ENCODE peak calls at places on chromosomes 16 and 17, in five cellular contexts. L is gastrocnemius medialis; B is esophagus squamous epithelium; S is CD8-positive, alpha-beta T cell; P is IMR-90. D is an unnamed sample. For H3K4me1, the result is how much of the 10 kb centered on the place peaks cover.

GRCh38 chr17:74585711-74586110 is 6.4 kb downstream of the CD300LD start:
- DNase-seq in P (no peak), B (no peak), S (no peak), L (no peak), D (no peak)

GRCh38 chr17:2337811-2338657 is 733 bp downstream of the SGSM2 start:
- DNase-seq in P (peak), S (peak), L (peak), B (no peak), D (no peak)

GRCh38 chr17:48030531-48030930 is 7.1 kb downstream of the COPZ2 start:
- DNase-seq in B (no peak), L (no peak), S (no peak), P (no peak), D (no peak)

GRCh38 chr16:55641430-55642056 is 14.2 kb upstream of the SLC6A2 start:
- DNase-seq in L (no peak), P (peak), B (no peak), S (no peak), D (no peak)

GRCh38 chr16:4869147-4869790 is 22.0 kb downstream of the UBN1 start:
- DNase-seq in P (no peak), S (no peak), B (no peak), L (no peak), D (no peak)

GRCh38 chr16:48501516-48502377 is 108.2 kb downstream of the N4BP1 start:
- DNase-seq in P (no peak), L (no peak), S (no peak), B (no peak), D (no peak)

GRCh38 chr16:31143036-31143888 is 6.6 kb downstream of the PRSS36 start:
- DNase-seq in P (no peak), S (no peak), B (no peak), L (no peak), D (no peak)

GRCh38 chr16:22400899-22401298 is 26.5 kb upstream of the CDR2 start:
- DNase-seq in L (no peak), P (no peak), S (no peak), B (no peak), D (no peak)

GRCh38 chr17:68675723-68676122 is 74.6 kb upstream of the FAM20A start:
- DNase-seq in B (no peak), L (no peak), S (no peak), P (no peak), D (no peak)

GRCh38 chr16:47644166-47644565 is 183.0 kb downstream of the PHKB start:
- DNase-seq in B (no peak), P (peak), L (no peak), S (no peak), D (no peak)

GRCh38 chr16:5060073-5060641 is 5.6 kb downstream of the C16orf89 start:
- DNase-seq in S (no peak), B (no peak), L (no peak), P (no peak), D (no peak)

GRCh38 chr17:5203908-5204294 is 12.2 kb upstream of the ZNF594 start:
- DNase-seq in L (no peak), B (no peak), S (no peak), P (peak), D (no peak)

GRCh38 chr17:73983623-73984410 is 219.7 kb upstream of the RPL38 start:
- DNase-seq in B (no peak), P (no peak), L (no peak), S (no peak), D (no peak)

GRCh38 chr17:32777436-32777835 is 99.5 kb downstream of the MYO1D start:
- DNase-seq in B (no peak), L (no peak), S (no peak), P (peak), D (no peak)

GRCh38 chr16:2486645-2487516 is 12.0 kb downstream of the TBC1D24 start:
- DNase-seq in S (peak), L (peak), P (peak), B (no peak), D (no peak)

GRCh38 chr16:391885-392335 is 5.1 kb upstream of the NME4 start:
- DNase-seq in L (no peak), B (no peak), P (peak), S (peak), D (no peak)

GRCh38 chr17:83204230-83204725 is 124.9 kb downstream of the METRNL start:
- DNase-seq in L (no peak), S (no peak), P (no peak), B (no peak), D (no peak)

GRCh38 chr16:88759245-88759975 is 25.6 kb downstream of the PIEZO1 start:
- DNase-seq in S (peak), P (peak), L (no peak), B (no peak), D (no peak)

GRCh38 chr17:34369196-34369500 is 6.1 kb upstream of the CCL1 start:
- DNase-seq in L (no peak), S (no peak), P (no peak), B (no peak), D (no peak)

GRCh38 chr16:24836836-24837235 is 8.9 kb upstream of the SLC5A11 start:
- DNase-seq in B (no peak), S (no peak), L (no peak), P (no peak), D (no peak)

GRCh38 chr17:61574542-61575351 is 16.3 kb downstream of the NACA2 start:
- DNase-seq in L (no peak), P (peak), S (no peak), B (no peak), D (no peak)

GRCh38 chr17:46044286-46044928 is 45.4 kb downstream of the STH start:
- DNase-seq in P (peak), L (peak), S (peak), B (no peak), D (peak)

GRCh38 chr17:27296427-27296979 is 2.6 kb downstream of the WSB1 start:
- DNase-seq in P (peak), L (no peak), S (no peak), B (no peak), D (no peak)

GRCh38 chr16:56708418-56708817 is 21.5 kb upstream of the NUP93 start:
- DNase-seq in P (no peak), L (no peak), B (no peak), S (peak), D (no peak)

GRCh38 chr16:50547340-50547865 is 793 bp upstream of the NKD1 start:
- DNase-seq in P (no peak), S (peak), B (no peak), L (no peak), D (no peak)

GRCh38 chr17:44981221-44981968 is 13.3 kb upstream of the C1QL1 start:
- DNase-seq in L (no peak), P (peak), S (no peak), B (no peak), D (no peak)

GRCh38 chr16:50675686-50676610 is 5.2 kb downstream of the SNX20 start:
- DNase-seq in L (no peak), P (no peak), S (no peak), B (no peak), D (no peak)

GRCh38 chr16:85240982-85241924 is 129.0 kb upstream of the CIBAR2 start:
- DNase-seq in B (no peak), L (no peak), S (no peak), P (no peak), D (no peak)

GRCh38 chr16:51753382-51753781 is 602.3 kb upstream of the SALL1 start:
- DNase-seq in L (no peak), P (no peak), S (no peak), B (no peak), D (no peak)

GRCh38 chr16:21167929-21168602 is 9.6 kb downstream of the LDAF1 start:
- DNase-seq in S (no peak), L (no peak), P (no peak), B (no peak), D (no peak)

GRCh38 chr17:351436-351713 is 1.2 kb downstream of the RPH3AL start:
- DNase-seq in L (no peak), B (no peak), S (no peak), P (no peak), D (no peak)

GRCh38 chr16:50602531-50603205 is 54.5 kb downstream of the NKD1 start:
- DNase-seq in S (peak), P (no peak), B (no peak), L (no peak), D (no peak)

GRCh38 chr16:19001788-19002187 is 18.1 kb downstream of the TMC7 start:
- DNase-seq in L (no peak), S (no peak), B (no peak), P (peak), D (no peak)

GRCh38 chr17:57991537-57991936 is 3.5 kb upstream of the VEZF1 start:
- DNase-seq in L (no peak), P (no peak), B (no peak), S (no peak), D (no peak)

GRCh38 chr16:70428178-70428998 is 10.5 kb downstream of the ST3GAL2 start:
- DNase-seq in L (peak), B (peak), P (peak), S (no peak), D (peak)

GRCh38 chr16:50603206-50604064 is 55.2 kb downstream of the NKD1 start:
- DNase-seq in B (no peak), S (peak), L (no peak), P (no peak), D (no peak)

GRCh38 chr17:20271016-20271610 is 196.2 kb downstream of the LGALS9B start:
- DNase-seq in L (no peak), P (peak), S (no peak), B (no peak), D (no peak)
- H3K27ac ChIP-seq in L (no peak), P (no peak), S (no peak), B (no peak), D (no peak)

GRCh38 chr16:8867483-8868271 is 1.1 kb downstream of the CARHSP1 start:
- DNase-seq in B (no peak), L (no peak), S (peak), P (no peak), D (no peak)

GRCh38 chr16:8864480-8864879 is 4.3 kb downstream of the CARHSP1 start:
- DNase-seq in B (no peak), S (no peak), L (no peak), P (no peak), D (no peak)

GRCh38 chr16:8865145-8865882 is 3.5 kb downstream of the CARHSP1 start:
- DNase-seq in L (no peak), P (no peak), B (no peak), S (no peak), D (no peak)

GRCh38 chr16:8866884-8867482 is 1.8 kb downstream of the CARHSP1 start:
- DNase-seq in S (no peak), B (no peak), P (no peak), L (no peak), D (no peak)

GRCh38 chr16:8866118-8866883 is 2.5 kb downstream of the CARHSP1 start:
- DNase-seq in P (no peak), B (no peak), S (no peak), L (no peak), D (no peak)
- TF ChIP-seq CTCF in P (no peak), B (no peak), S (no peak), L (no peak), D (no peak)

GRCh38 chr16:86550281-86550680 is 4.8 kb downstream of the MTHFSD start:
- DNase-seq in L (peak), S (no peak), B (no peak), P (no peak), D (no peak)
- H3K4me1 ChIP-seq in L (under half), S (under half), B (under half), P (under half), D (under half)

GRCh38 chr17:80822700-80823410 is 168.8 kb upstream of the CHMP6 start:
- DNase-seq in P (no peak), L (no peak), B (no peak), S (no peak), D (no peak)
- H3K27ac ChIP-seq in P (no peak), L (no peak), B (no peak), S (no peak), D (no peak)

DNA sequence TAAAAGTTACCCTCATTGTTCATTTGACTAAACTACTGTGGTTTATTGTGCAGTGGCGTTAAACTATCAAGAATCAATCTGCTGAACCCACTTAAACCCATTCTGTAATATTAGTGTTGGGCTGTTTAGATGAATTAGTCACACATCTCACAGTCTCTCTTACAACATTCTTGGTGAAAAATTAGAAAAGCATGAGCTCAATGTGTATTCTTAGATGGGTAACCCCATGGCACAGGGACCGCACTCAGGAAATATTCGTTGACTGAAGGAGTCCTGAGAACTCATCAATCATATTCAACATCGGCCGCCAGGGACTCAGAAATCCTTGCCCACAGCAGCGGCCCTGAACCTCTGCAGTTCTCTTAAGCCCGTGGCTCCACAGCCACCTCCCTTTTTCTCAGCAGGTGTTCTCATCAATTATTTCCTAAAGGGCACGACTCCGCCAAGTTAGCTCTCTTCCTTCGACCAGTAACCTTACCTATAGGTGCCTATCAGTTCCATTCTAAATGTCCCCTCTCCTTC is 155.6 kb downstream of the STX8 start:
- DNase-seq in P (peak), L (no peak), S (no peak), B (no peak), D (no peak)
- TF ChIP-seq CTCF in P (no peak), L (no peak), S (no peak), B (no peak), D (no peak)

GRCh38 chr17:19247423-19247822 is 10.3 kb downstream of the EPN2 start:
- DNase-seq in L (no peak), B (no peak), S (no peak), P (no peak), D (no peak)
- H3K4me1 ChIP-seq in L (under half), B (under half), S (under half), P (under half), D (under half)

GRCh38 chr16:1420540-1421205 is at the start of gene UQCC4:
- DNase-seq in P (peak), B (peak), L (peak), S (peak), D (peak)

GRCh38 chr16:1422076-1422475 is 1.5 kb upstream of the UQCC4 start:
- DNase-seq in B (no peak), P (no peak), L (no peak), S (no peak), D (no peak)

GRCh38 chr16:1424028-1424427 is 3.5 kb upstream of the UQCC4 start:
- DNase-seq in L (no peak), B (no peak), S (no peak), P (no peak), D (no peak)

GRCh38 chr16:1416521-1416941 is 2.0 kb upstream of the UNKL start:
- DNase-seq in P (no peak), S (no peak), B (no peak), L (no peak), D (no peak)

DNA sequence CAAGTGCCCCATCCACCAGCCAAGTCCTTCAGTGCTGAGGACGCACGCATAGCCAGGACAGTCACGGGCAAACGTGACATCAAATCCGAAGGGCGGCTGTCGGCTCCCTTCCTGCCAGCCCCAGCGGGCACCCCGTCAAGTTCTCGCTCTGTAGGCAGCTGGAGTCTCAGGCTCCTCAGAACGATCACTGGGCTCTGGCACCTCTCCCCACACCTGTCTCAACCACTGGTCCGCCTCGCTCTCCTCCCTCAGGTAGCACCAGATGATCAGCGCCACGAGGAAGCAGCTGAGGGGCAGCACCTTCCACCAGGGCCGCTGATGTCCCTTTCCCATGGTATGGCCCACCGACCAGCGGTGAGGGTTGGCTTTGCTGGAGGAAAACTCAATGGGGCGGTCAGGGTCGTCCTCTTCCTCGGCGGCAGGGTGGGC is 422 bp downstream of the UQCC4 start:
- DNase-seq in L (no peak), P (no peak), B (no peak), S (no peak), D (no peak)
- H3K27ac ChIP-seq in L (peak), P (peak), B (peak), S (peak), D (peak)

DNA sequence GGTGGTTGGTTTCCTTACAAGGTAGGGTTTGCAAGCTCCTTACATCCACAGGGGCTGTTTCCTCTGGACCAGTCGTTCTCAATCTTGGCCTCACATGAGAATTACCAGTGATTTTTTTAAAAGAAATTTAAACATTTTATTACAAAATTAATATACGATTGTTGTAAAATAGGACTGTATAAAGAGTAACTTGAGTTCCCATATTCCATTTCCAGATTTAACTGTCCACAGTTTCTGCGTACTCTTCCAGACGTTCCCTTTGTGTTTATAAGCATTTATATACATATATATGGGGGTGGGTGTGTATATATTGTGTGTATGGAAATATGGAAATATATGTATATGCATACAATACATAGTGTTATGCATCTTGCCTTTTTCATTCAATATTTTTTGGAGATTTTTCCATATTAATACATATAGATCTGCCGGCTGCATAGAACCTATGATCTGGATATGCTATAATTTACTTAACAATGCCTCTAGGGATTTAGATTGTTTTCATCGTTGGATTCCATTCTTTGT is 31.5 kb downstream of the HLF start:
- DNase-seq in P (no peak), S (no peak), L (no peak), B (no peak), D (no peak)
- TF ChIP-seq CTCF in P (no peak), S (no peak), L (no peak), B (no peak), D (peak)

GRCh38 chr16:28987170-28987853 is 2.5 kb downstream of the LAT start:
- DNase-seq in P (no peak), L (no peak), B (no peak), S (no peak), D (no peak)
- H3K4me1 ChIP-seq in P (under half), L (under half), B (under half), S (half or more), D (under half)

DNA sequence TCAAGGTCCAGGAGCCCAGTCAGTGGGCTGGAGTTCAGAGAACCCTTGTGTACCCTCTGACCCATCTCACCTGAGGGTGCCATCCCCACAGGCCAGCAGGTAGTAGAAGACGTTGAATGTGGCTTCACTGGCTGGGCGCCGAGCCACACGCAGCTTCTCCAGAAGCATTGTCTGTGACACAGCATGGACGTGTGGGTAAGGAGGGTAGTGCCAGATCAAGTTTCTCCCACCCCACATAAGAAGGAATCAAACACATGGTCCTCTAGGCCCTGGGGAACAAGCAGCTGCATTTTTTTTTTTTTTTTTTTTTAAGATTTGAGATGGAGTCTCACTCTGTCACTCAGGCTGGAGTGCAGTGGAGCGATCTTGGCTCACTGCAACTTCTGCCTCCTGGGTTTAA is 60.9 kb downstream of the MYO18A start:
- DNase-seq in L (no peak), S (no peak), B (no peak), P (no peak), D (no peak)
- H3K27ac ChIP-seq in L (no peak), S (no peak), B (no peak), P (no peak), D (no peak)